ENCODE peak calls at places on chromosomes 5 and 9, in eight cellular contexts. N is left ventricle myocardium inferior, E is neural progenitor cell, P is hepatocyte, I is cardiac muscle cell, D is upper lobe of right lung, C is stomach, Q is H9. F is an unnamed sample. For H3K4me1 and H3K9me3, the result is how much of the 10 kb centered on the place peaks cover.

GRCh38 chr9:124228516-124228915 is 29.2 kb upstream of the NEK6 start:
- DNase-seq in D (no peak), P (no peak), C (no peak), I (no peak), Q (no peak), N (no peak), E (no peak), F (no peak)

GRCh38 chr5:62268239-62268638 is 37.8 kb upstream of the KIF2A start:
- DNase-seq in C (no peak), P (peak), Q (no peak), N (no peak), D (no peak), I (no peak), E (no peak), F (no peak)

GRCh38 chr9:23375511-23375910 is 450.5 kb downstream of the ELAVL2 start:
- DNase-seq in I (peak), P (no peak), Q (no peak), N (no peak), D (no peak), C (no peak), E (no peak), F (no peak)

GRCh38 chr9:22307013-22307711 is 139.5 kb upstream of the DMRTA1 start:
- DNase-seq in I (peak), C (peak), N (no peak), D (no peak), P (peak), Q (no peak), E (peak), F (peak)

GRCh38 chr5:59599729-59600128 is 293.8 kb downstream of the PDE4D start:
- DNase-seq in I (no peak), N (no peak), D (no peak), P (no peak), Q (no peak), E (no peak), C (no peak), F (no peak)

GRCh38 chr5:103487822-103488493 is 74.6 kb downstream of the NUDT12 start:
- DNase-seq in D (no peak), Q (no peak), E (no peak), C (no peak), P (no peak), N (no peak), I (no peak), F (no peak)

GRCh38 chr5:21882363-21882762 is 970.8 kb downstream of the CDH12 start:
- DNase-seq in D (no peak), E (no peak), P (no peak), Q (no peak), I (no peak), N (no peak), C (no peak), F (no peak)

GRCh38 chr5:57441557-57441956 is 41.1 kb downstream of the ACTBL2 start:
- DNase-seq in E (no peak), N (no peak), I (no peak), C (no peak), D (no peak), Q (no peak), P (peak), F (no peak)

GRCh38 chr9:109171926-109172325 is 4.9 kb upstream of the FRRS1L start:
- DNase-seq in E (no peak), N (no peak), C (no peak), P (no peak), D (no peak), I (no peak), Q (no peak), F (no peak)

GRCh38 chr9:35452481-35452880 is 37.4 kb upstream of the RUSC2 start:
- DNase-seq in C (no peak), Q (peak), P (no peak), I (no peak), E (no peak), D (no peak), N (no peak), F (no peak)

GRCh38 chr5:178114325-178115135 is 1.2 kb downstream of the N4BP3 start:
- DNase-seq in D (no peak), I (peak), C (peak), Q (no peak), N (no peak), P (no peak), E (peak), F (no peak)

GRCh38 chr9:134884492-134884891 is 3.9 kb downstream of the FCN2 start:
- DNase-seq in P (no peak), N (no peak), Q (no peak), C (no peak), I (no peak), E (no peak), D (no peak), F (no peak)
- H3K4me1 ChIP-seq in P (under half), N (under half), Q (under half), C (under half), I (under half), E (under half), D (under half), F (under half)

GRCh38 chr5:76479973-76480667 is 77.0 kb downstream of the IQGAP2 start:
- DNase-seq in P (peak), D (no peak), N (no peak), Q (no peak), E (no peak), C (peak), I (no peak), F (no peak)
- H3K27ac ChIP-seq in P (peak), D (no peak), N (no peak), Q (no peak), E (no peak), C (peak), I (no peak), F (no peak)

DNA sequence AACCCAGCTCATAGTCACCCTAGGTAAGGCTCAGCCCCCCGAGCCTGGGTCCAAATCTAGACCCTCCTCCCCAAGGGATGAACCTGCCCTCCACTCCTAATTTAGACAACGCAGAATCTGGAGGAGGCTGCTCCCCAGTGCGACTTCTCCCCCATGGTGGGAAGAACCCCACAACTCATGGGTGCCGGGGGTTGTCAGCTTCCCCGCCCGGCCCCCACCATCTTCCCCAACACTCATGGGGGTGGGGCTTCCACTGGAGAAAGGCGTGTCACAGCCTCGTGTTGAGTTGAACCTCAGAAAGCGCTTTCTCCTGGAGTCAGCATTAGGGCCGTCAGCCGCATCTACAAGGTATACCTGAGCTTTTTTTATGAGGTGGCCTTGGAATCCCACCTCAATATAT is 66.9 kb downstream of the IRX2 start:
- DNase-seq in N (no peak), D (no peak), C (no peak), I (no peak), Q (no peak), E (no peak), P (no peak), F (no peak)
- H3K9me3 ChIP-seq in N (under half), D (under half), C (under half), I (under half), Q (under half), E (under half), P (under half), F (under half)

DNA sequence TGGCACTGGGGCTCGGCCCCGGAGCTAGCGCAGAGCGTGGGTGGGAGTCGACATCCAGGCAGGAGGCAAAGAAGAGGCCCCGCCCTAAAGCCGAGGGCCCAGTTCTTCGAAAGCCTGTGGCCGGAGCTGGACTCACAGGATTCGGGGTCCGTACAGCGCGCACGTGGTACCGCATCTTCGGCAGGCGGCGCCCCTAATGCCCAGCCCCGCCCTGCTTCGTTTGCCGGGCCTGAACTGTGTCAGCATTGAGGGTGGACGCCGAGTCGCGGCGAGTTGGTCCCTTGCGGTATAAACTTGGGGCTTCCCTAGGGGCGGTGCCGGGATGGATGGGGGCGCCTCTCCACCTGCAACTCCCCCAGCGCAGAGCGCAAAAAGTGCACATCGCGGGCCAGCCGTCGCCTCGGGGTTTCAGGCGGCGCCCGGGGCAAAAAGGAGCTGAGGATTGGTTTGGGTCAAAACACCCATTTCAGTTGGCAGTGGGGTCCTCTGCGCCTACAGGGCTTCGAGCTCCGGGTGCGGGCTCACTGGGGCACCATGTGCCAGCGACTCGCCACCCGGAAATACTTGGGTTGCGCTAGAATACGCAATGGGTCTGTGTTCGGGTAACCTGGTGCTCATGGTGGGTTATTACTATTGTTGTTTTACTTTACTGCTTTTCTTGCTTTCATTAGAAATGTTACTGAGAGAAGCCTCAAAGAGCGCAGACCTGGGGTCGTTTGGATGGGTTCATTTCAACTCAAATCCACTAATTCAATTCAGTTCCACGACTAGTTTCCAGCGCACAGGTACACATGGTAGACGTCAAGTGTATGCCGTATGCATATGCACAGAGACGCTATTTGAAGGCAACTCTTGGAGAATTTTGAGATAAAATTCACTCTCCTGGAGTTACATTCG is 3.9 kb upstream of the PAX5 start:
- DNase-seq in P (peak), C (no peak), I (no peak), E (peak), D (no peak), N (no peak), Q (peak), F (no peak)
- H3K4me1 ChIP-seq in P (under half), C (under half), I (under half), E (half or more), D (under half), N (under half), Q (under half), F (under half)

GRCh38 chr5:17302590-17302989 is 85.2 kb downstream of the BASP1 start:
- DNase-seq in I (no peak), E (no peak), D (no peak), P (no peak), N (no peak), Q (no peak), C (no peak), F (no peak)
- H3K27ac ChIP-seq in I (no peak), E (no peak), D (no peak), P (no peak), N (no peak), Q (no peak), C (no peak), F (no peak)

GRCh38 chr5:10315824-10316509 is 8.3 kb upstream of the CMBL start:
- DNase-seq in I (no peak), E (no peak), Q (peak), C (no peak), N (no peak), P (no peak), D (no peak), F (no peak)

GRCh38 chr5:10320793-10321192 is 13.1 kb upstream of the CMBL start:
- DNase-seq in D (no peak), C (no peak), N (no peak), I (no peak), Q (no peak), P (no peak), E (no peak), F (no peak)

GRCh38 chr5:10315181-10315580 is 7.5 kb upstream of the CMBL start:
- DNase-seq in Q (no peak), N (no peak), I (no peak), D (no peak), C (no peak), E (no peak), P (no peak), F (no peak)

GRCh38 chr5:10319202-10319851 is 11.6 kb upstream of the CMBL start:
- DNase-seq in D (no peak), Q (no peak), P (peak), C (no peak), I (no peak), N (no peak), E (no peak), F (no peak)

GRCh38 chr5:10317825-10318682 is 10.4 kb upstream of the CMBL start:
- DNase-seq in Q (no peak), E (no peak), C (no peak), P (peak), D (no peak), I (no peak), N (no peak), F (no peak)
- H3K9me3 ChIP-seq in Q (under half), E (under half), C (under half), P (under half), D (under half), I (under half), N (under half), F (under half)

DNA sequence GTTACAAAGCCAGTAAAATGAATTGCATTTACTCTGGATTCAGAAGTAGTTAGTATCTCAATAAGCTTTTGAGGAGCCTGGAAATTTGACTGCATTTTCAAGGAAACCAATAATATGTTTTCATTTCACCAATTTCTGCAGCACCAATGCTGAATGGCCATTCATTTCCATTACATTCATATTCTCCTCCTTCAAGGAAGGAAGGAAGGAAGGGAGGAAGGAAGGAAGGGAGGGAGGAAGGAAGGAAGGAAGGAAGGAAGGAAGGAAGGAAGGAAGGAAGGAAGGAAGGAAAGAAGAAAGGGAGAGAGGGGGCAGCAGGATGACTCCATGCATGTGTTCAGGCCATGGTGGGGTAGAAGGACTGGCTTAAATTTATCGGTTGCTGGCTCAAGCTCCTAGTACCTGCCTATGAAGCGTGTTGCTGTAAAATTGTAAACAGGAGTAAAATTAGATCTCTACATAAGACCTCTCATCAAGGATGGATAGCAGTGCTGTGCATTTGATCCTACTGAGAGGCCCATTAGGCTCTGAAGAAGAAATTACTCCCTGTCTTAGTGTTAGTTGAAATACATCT is 498.8 kb upstream of the TNC start:
- DNase-seq in I (no peak), D (no peak), P (no peak), E (no peak), N (no peak), C (no peak), Q (no peak), F (no peak)
- H3K4me1 ChIP-seq in I (under half), D (under half), P (under half), E (under half), N (under half), C (under half), Q (under half), F (under half)

F was measured in iPS DF 6.9.